ENCODE peak calls at places on chromosomes 16 and 17, in six cellular contexts. R is H9, S is IMR-90, B is mesendoderm, K is neuronal stem cell, O is mesenchymal stem cell. F is an unnamed sample.

GRCh38 chr16:75287708-75288107 is 36.3 kb upstream of the BCAR1 start:
- DNase-seq in R (no peak), S (no peak), B (no peak), K (no peak), O (no peak), F (no peak)

GRCh38 chr16:14510939-14511797 is 118.9 kb downstream of the PARN start:
- DNase-seq in R (no peak), S (peak), B (no peak), K (no peak), O (peak), F (no peak)

GRCh38 chr16:28136751-28137434 is 73.4 kb upstream of the GSG1L start:
- DNase-seq in R (no peak), S (no peak), B (peak), K (no peak), O (no peak), F (no peak)

GRCh38 chr16:50153648-50154368 is 702 bp downstream of the TENT4B start:
- DNase-seq in R (no peak), S (no peak), B (peak), K (no peak), O (peak), F (no peak)

GRCh38 chr17:64256913-64257807 is 5.9 kb downstream of the TEX2 start:
- DNase-seq in R (no peak), S (peak), B (no peak), K (no peak), O (peak), F (no peak)

GRCh38 chr17:63697341-63698286 is 2.3 kb downstream of the LIMD2 start:
- DNase-seq in R (peak), S (no peak), B (peak), K (no peak), O (peak), F (no peak)

GRCh38 chr16:31474173-31474714 is 2.3 kb downstream of the TGFB1I1 start:
- DNase-seq in R (no peak), S (peak), B (peak), K (no peak), O (peak), F (no peak)

GRCh38 chr17:16419929-16420271 is 4.5 kb downstream of the TRPV2 start:
- DNase-seq in R (no peak), S (peak), B (no peak), K (no peak), O (peak), F (no peak)

GRCh38 chr16:88392111-88392510 is 9.4 kb downstream of the ZNF469 start:
- DNase-seq in R (no peak), S (no peak), B (no peak), K (no peak), O (no peak), F (no peak)

GRCh38 chr17:40355123-40355803 is 9.3 kb downstream of the GJD3 start:
- DNase-seq in R (peak), S (peak), B (peak), K (peak), O (peak), F (no peak)

GRCh38 chr16:55385363-55385762 is 61.4 kb downstream of the IRX6 start:
- DNase-seq in R (no peak), S (no peak), B (no peak), K (no peak), O (no peak), F (no peak)

DNA sequence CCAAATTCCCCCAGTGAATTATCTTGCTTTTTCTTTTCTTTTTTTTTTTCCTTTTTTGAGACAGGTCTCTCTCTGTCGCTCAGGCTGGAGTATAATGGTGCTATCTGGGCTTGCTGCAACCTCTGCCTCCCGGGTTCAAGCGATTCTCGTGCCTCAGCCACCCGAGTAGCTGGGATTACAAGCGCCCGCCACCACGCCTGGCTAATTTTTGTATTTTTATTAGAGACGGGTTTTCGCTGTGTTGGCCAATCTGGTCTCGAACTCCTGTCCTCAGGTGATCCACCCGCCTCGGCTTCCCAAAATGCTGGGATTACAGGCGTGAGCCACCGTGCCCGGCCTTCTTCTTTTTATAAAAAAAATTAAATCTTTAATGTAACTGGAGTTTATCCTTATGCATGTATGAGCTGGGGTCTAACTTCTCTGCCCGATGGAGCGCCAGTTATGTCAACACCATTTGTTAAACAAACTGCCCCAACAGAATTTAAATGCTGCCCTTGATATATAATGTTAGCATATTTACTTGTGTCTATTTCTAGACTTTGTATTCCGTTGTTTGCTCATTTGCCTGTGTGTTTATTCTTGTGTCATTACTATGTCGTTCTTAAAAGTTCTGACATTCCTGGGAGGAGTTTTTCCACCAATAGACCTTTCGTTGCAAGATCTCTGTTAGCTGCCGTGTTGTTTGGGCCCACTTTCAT is 535 bp upstream of the AURKB start:
- DNase-seq in R (no peak), S (no peak), B (no peak), K (no peak), O (peak), F (peak)
- H2BK5ac ChIP-seq in R (no peak), S (peak), B (no peak), K (no peak), O (no peak), F (no peak)

DNA sequence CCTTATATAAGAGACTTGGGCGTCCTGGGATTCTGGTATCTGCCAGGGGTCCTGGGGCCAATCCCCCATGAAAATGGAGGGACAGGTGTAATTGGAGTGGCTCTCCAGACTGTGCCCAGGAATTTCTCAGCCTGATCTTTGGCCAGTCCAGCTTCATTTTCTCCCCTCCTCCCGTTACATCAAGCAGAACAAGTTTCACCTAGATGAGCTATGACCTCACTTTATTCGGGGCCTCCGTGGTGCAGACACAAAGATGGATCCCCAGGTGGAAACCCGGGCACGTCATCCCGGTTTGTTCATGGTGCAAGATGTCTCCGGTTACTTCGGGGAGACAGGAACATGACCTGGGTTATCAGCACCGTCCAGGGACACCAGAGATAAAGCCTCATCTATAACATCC is 20.7 kb upstream of the ABR start:
- DNase-seq in R (no peak), S (no peak), B (no peak), K (no peak), O (no peak), F (no peak)
- H3K27ac ChIP-seq in R (no peak), S (no peak), B (no peak), K (no peak), O (no peak), F (no peak)

DNA sequence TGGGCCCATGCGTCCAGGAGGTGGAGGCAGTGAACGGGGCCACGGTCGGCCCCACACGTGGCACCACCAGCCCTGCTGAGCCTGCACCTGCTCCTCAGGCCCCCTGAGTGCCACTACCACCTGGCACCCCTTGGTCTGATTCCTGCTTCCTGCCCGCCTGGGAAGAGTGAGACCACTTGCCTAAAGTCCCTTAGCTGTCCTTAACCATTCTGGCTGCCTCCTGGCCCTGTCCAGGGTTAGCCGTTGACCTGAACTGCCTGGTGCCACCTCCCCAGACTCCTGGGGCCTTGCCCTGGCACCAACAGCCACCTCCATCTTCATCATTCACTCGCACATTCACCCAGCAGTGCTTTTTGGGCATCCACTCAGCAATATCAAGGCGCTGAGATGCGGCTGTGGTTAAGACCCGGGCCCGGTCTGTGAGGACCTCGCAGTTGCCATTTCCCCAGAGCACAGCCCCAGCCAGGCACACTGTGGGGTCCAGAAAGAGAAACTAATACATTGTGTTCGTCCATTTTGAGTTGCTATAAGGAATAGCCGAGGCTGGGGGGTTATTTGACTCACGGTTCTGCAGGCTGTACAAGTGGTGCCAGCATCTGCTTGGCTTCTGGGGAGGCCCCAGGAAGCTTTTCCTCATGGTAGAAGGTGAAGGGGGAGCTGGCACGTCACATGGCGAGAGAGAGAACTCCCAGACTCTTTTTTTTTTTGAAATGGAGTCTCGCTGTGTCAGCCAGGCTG is 318.4 kb downstream of the SEC14L1 start:
- DNase-seq in R (no peak), S (no peak), B (no peak), K (no peak), O (peak), F (no peak)
- H2BK5ac ChIP-seq in R (no peak), S (no peak), B (no peak), K (no peak), O (no peak), F (peak)

DNA sequence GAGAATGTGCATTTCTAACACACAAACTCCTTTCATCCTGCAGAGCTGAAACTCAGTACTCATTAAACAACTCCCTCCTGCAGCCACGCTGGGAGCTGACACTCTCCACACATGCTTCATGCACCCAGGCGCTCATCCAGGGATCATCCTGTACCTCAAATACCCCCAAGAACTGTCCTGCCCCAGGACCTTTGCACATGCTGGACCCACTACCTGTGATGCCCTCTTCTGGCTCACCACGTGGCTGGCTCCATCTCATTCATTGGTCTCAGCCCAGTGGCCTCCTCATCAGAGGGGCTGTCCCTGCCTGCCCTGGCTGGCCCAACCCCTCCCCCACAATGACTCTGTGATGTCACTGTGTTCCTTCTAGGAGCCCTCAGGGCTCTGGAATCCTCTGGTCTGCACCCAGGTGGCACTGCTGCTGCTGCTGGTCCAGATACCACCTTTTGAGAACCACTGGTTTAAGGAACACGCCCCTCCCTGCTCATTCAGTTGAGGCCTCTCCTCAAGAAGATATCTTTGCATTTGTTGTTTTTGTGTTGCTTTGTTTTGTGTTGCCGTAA is 160.9 kb upstream of the FOXF1 start:
- DNase-seq in R (no peak), S (no peak), B (peak), K (no peak), O (no peak), F (no peak)
- H3K27ac ChIP-seq in R (no peak), S (peak), B (no peak), K (no peak), O (no peak), F (no peak)

GRCh38 chr17:76278952-76279741 is 14.0 kb downstream of the UBALD2 start:
- DNase-seq in R (peak), S (peak), B (peak), K (peak), O (peak), F (peak)

GRCh38 chr17:76276461-76277299 is 11.5 kb downstream of the UBALD2 start:
- DNase-seq in R (no peak), S (peak), B (peak), K (no peak), O (peak), F (no peak)

GRCh38 chr17:76276069-76276431 is 10.9 kb downstream of the UBALD2 start:
- DNase-seq in R (no peak), S (no peak), B (no peak), K (no peak), O (peak), F (no peak)

GRCh38 chr17:76278268-76278908 is 13.2 kb downstream of the UBALD2 start:
- DNase-seq in R (no peak), S (no peak), B (no peak), K (no peak), O (peak), F (no peak)

GRCh38 chr17:76277300-76278267 is 12.4 kb downstream of the UBALD2 start:
- DNase-seq in R (no peak), S (no peak), B (no peak), K (no peak), O (peak), F (no peak)
- H2BK5ac ChIP-seq in R (no peak), S (peak), B (no peak), K (no peak), O (no peak), F (peak)

GRCh38 chr17:19327039-19327776 is 35.3 kb downstream of the B9D1 start:
- DNase-seq in R (no peak), S (peak), B (no peak), K (no peak), O (peak), F (no peak)
- H3K27ac ChIP-seq in R (no peak), S (no peak), B (no peak), K (no peak), O (peak), F (no peak)

GRCh38 chr17:21125862-21126261 is 902 bp upstream of the DHRS7B start:
- DNase-seq in R (no peak), S (no peak), B (no peak), K (no peak), O (no peak), F (no peak)

GRCh38 chr17:21129023-21129681 is 2.4 kb downstream of the DHRS7B start:
- DNase-seq in R (no peak), S (peak), B (no peak), K (no peak), O (peak), F (no peak)

GRCh38 chr17:21124096-21124495 is 2.7 kb upstream of the DHRS7B start:
- DNase-seq in R (peak), S (no peak), B (no peak), K (no peak), O (no peak), F (no peak)

GRCh38 chr17:21127508-21128077 is 829 bp downstream of the DHRS7B start:
- DNase-seq in R (no peak), S (peak), B (no peak), K (no peak), O (no peak), F (no peak)

DNA sequence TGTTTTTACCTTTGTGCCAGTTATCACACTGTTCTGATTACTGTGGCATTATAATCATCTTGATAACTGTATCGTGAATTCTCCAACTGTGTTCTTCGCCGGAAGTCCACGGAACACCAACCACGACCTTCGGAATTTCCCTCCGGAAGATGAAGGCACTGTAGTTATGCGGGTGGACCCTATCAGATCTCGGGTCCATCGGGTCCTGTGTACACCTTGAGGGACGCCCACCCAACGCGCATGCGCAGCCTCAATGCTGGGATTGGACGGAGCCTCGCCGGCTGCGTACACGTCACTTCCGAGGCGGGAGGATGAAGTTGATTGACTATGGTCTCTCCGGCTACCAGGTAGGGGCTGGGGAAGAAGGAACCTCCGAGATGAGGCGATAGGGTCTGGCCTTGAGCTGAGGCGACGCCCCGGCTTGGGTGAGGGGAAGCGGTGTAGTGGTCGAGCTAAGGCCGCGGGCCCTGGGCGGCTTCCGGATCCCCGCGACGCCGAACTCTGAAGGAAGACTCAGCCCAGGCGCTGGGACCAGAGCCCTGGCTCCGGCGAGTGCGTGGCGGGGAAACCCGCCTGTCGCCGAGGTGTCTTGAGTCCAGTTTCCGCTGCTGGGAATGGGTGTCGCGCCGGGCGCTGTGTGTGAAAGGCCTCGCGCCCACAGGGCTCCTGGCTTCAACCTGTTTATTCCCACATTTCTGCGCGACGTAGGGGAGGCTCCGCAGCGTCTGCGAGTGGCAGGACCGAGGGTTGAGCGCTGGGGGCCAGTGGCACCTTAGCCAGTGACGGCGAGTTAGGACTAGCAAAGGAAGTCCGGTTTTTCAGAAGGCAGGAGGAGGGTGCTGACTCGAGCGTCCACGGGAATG is at the start of gene DHRS7B:
- DNase-seq in R (peak), S (peak), B (peak), K (peak), O (peak), F (peak)
- H2BK5ac ChIP-seq in R (no peak), S (peak), B (no peak), K (peak), O (no peak), F (peak)

DNA sequence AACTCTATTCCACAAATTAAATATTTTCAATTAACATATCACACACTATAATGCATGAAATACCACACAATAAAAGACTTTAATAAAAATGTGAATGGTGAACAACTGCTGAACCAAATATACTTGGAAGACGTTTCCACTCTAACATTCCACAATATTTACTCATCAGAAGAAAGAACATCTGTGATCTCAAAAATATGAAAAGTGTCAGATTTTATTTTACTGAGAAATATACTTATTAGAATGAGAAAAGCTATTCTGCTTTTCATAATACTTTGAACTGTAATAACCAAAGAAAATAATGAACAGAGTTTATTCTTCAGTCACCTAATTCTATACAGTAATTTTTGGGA is 181.8 kb upstream of the AXIN2 start:
- DNase-seq in R (no peak), S (peak), B (no peak), K (no peak), O (no peak), F (no peak)
- H3K27ac ChIP-seq in R (no peak), S (no peak), B (no peak), K (no peak), O (no peak), F (no peak)

GRCh38 chr16:25148568-25149215 is 37.1 kb downstream of the LCMT1 start:
- DNase-seq in R (peak), S (no peak), B (peak), K (no peak), O (no peak), F (peak)
- H2BK5ac ChIP-seq in R (no peak), S (no peak), B (peak), K (no peak), O (no peak), F (no peak)

DNA sequence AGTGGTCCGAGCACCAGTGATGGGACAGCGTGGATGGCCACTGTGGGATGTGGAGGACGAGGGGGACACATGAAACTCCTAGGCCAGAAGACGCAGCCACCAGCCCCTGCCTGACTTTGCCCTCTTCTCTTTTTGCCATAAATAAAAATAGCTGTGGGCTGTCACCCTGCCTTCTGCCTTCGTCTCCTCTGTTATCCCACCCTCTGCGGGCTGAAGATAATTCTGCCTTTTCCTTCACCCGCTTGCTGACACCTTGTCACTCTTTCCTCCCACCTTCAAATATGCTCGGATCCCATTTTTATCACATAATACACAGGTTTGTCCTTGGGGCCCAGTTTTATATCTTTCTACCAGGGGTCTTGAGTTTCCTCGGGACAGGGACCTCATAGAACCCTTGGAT is 87.6 kb upstream of the CIBAR2 start:
- DNase-seq in R (no peak), S (no peak), B (no peak), K (no peak), O (no peak), F (no peak)
- H3K27ac ChIP-seq in R (no peak), S (peak), B (no peak), K (no peak), O (no peak), F (no peak)